ENCODE peak calls at places on chromosomes 3 and 15, in five cellular contexts. U is BE2C, N is MM.1S, C is GM12865, B is AG04450. X is an unnamed sample.

GRCh38 chr3:135190658-135191057 is 395.6 kb downstream of the EPHB1 start:
- DNase-seq in C (no peak), U (no peak), B (no peak), N (no peak), X (no peak)

GRCh38 chr3:43001094-43001553 is 22.0 kb downstream of the GASK1A start:
- DNase-seq in N (no peak), C (no peak), B (peak; percentile 87), U (no peak), X (no peak)

GRCh38 chr15:58852347-58852746 is 81.1 kb downstream of the SLTM start:
- DNase-seq in B (no peak), C (no peak), U (no peak), N (no peak), X (no peak)

GRCh38 chr3:173258721-173259120 is 117.7 kb upstream of the SPATA16 start:
- DNase-seq in C (no peak), B (no peak), U (no peak), N (no peak), X (no peak)

GRCh38 chr15:74135041-74135565 is 4.7 kb downstream of the ISLR2 start:
- DNase-seq in C (no peak), N (no peak), B (no peak), U (no peak), X (no peak)

GRCh38 chr15:80588801-80589200 is 106.3 kb upstream of the ABHD17C start:
- DNase-seq in B (peak; percentile 95), U (no peak), N (no peak), C (no peak), X (no peak)

GRCh38 chr15:50452927-50453326 is 28.7 kb downstream of the USP8 start:
- DNase-seq in C (no peak), N (no peak), U (no peak), B (no peak), X (no peak)

GRCh38 chr3:166453472-166453871 is 616.2 kb upstream of the BCHE start:
- DNase-seq in B (no peak), U (no peak), C (no peak), N (no peak), X (no peak)

GRCh38 chr3:56415672-56416071 is 52.6 kb downstream of the ERC2 start:
- DNase-seq in B (no peak), C (no peak), N (no peak), U (no peak), X (no peak)

GRCh38 chr15:89457086-89457485 is 39.3 kb downstream of the RHCG start:
- DNase-seq in U (peak; percentile 36), B (no peak), N (peak; percentile 48), C (peak; percentile 62), X (no peak)

GRCh38 chr15:32993285-32993684 is 201.2 kb downstream of the FMN1 start:
- DNase-seq in B (no peak), U (no peak), C (peak; percentile 1), N (no peak), X (no peak)
- TF ChIP-seq CTCF in B (peak; percentile 50), U (peak; percentile 49), C (no peak), N (peak; percentile 21), X (peak; percentile 14)

DNA sequence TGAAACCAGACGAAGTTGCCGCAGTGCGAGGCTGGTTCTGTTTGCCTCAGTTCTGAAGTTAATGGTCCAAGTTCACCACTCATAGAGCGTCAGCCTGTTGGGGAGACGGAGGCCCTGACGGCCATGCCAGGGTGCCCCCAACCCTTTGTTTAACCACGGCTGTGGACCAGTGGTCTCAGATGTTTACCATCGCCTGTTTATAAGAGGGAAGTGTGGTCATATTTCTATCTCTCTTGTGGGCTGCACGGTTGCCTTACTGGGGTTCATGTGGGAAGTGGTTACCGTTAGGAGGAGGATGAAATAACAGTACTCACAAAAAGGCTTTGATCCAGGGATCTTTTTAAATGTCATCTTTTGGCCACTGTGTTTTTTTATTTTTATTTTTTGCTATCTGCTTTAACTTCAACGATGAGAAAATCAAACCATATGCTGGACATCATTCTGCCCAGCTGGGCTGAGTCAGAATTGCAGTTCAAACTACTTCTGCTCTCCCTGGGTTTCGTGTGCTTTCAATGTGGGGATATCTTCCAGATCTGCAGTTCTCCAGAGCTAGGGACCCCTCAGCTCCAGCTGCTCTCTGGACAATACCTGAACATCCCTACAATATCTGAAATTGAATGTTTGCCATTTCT is 17.8 kb downstream of the SMAD3 start:
- DNase-seq in B (no peak), C (peak; percentile 64), N (no peak), U (no peak), X (no peak)
- TF ChIP-seq CTCF in B (no peak), C (no peak), N (no peak), U (no peak), X (no peak)

GRCh38 chr15:26731965-26732364 is 40.9 kb downstream of the GABRB3 start:
- DNase-seq in N (no peak), U (no peak), C (no peak), B (no peak), X (no peak)

GRCh38 chr15:26729581-26729980 is 43.3 kb downstream of the GABRB3 start:
- DNase-seq in U (no peak), N (no peak), C (no peak), B (no peak), X (no peak)

GRCh38 chr15:26724381-26724780 is 48.5 kb downstream of the GABRB3 start:
- DNase-seq in C (no peak), N (no peak), U (no peak), B (no peak), X (no peak)

GRCh38 chr15:26729030-26729429 is 43.8 kb downstream of the GABRB3 start:
- DNase-seq in C (no peak), U (no peak), B (no peak), N (no peak), X (peak; percentile 19)
- TF ChIP-seq CTCF in C (no peak), U (no peak), B (no peak), N (no peak), X (no peak)

GRCh38 chr15:70680817-70681216 is 82.5 kb downstream of the UACA start:
- DNase-seq in C (no peak), N (no peak), U (no peak), B (no peak), X (no peak)

GRCh38 chr15:70679919-70680231 is 83.5 kb downstream of the UACA start:
- DNase-seq in B (no peak), C (no peak), U (no peak), N (no peak), X (no peak)
- TF ChIP-seq CTCF in B (no peak), C (no peak), U (no peak), N (no peak), X (no peak)